ENCODE peak calls at places on chromosomes 12 and 14, in eight cellular contexts. X is NCI-H345; P is HS-5; S is hippocampal formation; H is stimulated activated CD4-positive, alpha-beta T cell treated with anti-CD3 and anti-CD28 coated beads, TNF-alpha, amount 100 ng/mL, for 1 hour; Y is activated effector memory CD4-positive, alpha-beta T cell treated with Interleukin-2 at 50 U/mL for 16 hours; B is activated T-cell treated with anti-CD3 and anti-CD28 coated beads, Interleukin-2, amount 50 U/mL, for 4 hours; Q is hypothalamus. M is an unnamed sample.

GRCh38 chr12:28189774-28190320 is 409 bp upstream of the CCDC91 start:
- DNase-seq in X (no peak), P (no peak), S (no peak), H (no peak), Y (peak; percentile 1), B (no peak), Q (no peak), M (no peak)

GRCh38 chr12:120262852-120263724 is 2.4 kb downstream of the PXN start:
- DNase-seq in X (no peak), P (no peak), S (no peak), H (no peak), Y (no peak), B (no peak), Q (no peak), M (no peak)

GRCh38 chr14:22391908-22392307 is 197.1 kb downstream of the DAD1 start:
- DNase-seq in X (no peak), P (no peak), S (peak; percentile 52), H (no peak), Y (no peak), B (no peak), Q (no peak), M (peak; percentile 34)

GRCh38 chr14:103710771-103711392 is 4.4 kb downstream of the XRCC3 start:
- DNase-seq in X (no peak), P (no peak), S (no peak), H (no peak), Y (no peak), B (no peak), Q (no peak), M (no peak)

GRCh38 chr12:108691995-108692808 is 39.1 kb downstream of the CORO1C start:
- DNase-seq in X (peak; percentile 93), P (no peak), S (no peak), H (no peak), Y (no peak), B (no peak), Q (peak; percentile 61), M (peak; percentile 90)

GRCh38 chr14:35986219-35986573 is 160.1 kb downstream of the BRMS1L start:
- DNase-seq in X (no peak), P (no peak), S (no peak), H (no peak), Y (no peak), B (no peak), Q (no peak), M (no peak)

GRCh38 chr14:82951171-82951570 is 1417.5 kb upstream of the SEL1L start:
- DNase-seq in X (no peak), P (no peak), S (no peak), H (no peak), Y (no peak), B (no peak), Q (no peak), M (no peak)

GRCh38 chr12:124741211-124741610 is 122.5 kb downstream of the SCARB1 start:
- DNase-seq in X (no peak), P (no peak), S (no peak), H (no peak), Y (no peak), B (no peak), Q (no peak), M (no peak)

GRCh38 chr12:120669055-120669828 is 17.7 kb upstream of the MLEC start:
- DNase-seq in X (no peak), P (no peak), S (no peak), H (no peak), Y (no peak), B (no peak), Q (no peak), M (no peak)

GRCh38 chr12:47091009-47091408 is 11.2 kb upstream of the AMIGO2 start:
- DNase-seq in X (no peak), P (no peak), S (no peak), H (no peak), Y (no peak), B (no peak), Q (no peak), M (no peak)

GRCh38 chr12:121942145-121942718 is 23.8 kb downstream of the CFAP251 start:
- DNase-seq in X (no peak), P (no peak), S (no peak), H (no peak), Y (no peak), B (no peak), Q (no peak), M (no peak)

GRCh38 chr14:100339757-100340453 is 16.8 kb downstream of the SLC25A47 start:
- DNase-seq in X (no peak), P (no peak), S (no peak), H (no peak), Y (no peak), B (no peak), Q (no peak), M (no peak)

GRCh38 chr14:105629886-105630215 is 103.5 kb downstream of the TMEM121 start:
- DNase-seq in X (no peak), P (no peak), S (no peak), H (no peak), Y (no peak), B (no peak), Q (no peak), M (no peak)

GRCh38 chr14:104680056-104680805 is 9.2 kb upstream of the INF2 start:
- DNase-seq in X (no peak), P (peak; percentile 49), S (no peak), H (no peak), Y (no peak), B (no peak), Q (no peak), M (peak; percentile 31)

GRCh38 chr12:88896958-88897357 is 316.7 kb upstream of the KITLG start:
- DNase-seq in X (no peak), P (peak; percentile 87), S (no peak), H (no peak), Y (no peak), B (no peak), Q (no peak), M (no peak)

GRCh38 chr14:89165189-89165809 is 251.7 kb downstream of the FOXN3 start:
- DNase-seq in X (no peak), P (no peak), S (peak; percentile 21), H (no peak), Y (no peak), B (no peak), Q (no peak), M (no peak)

GRCh38 chr14:65290830-65291229 is 121.7 kb upstream of the FUT8 start:
- DNase-seq in X (no peak), P (peak; percentile 97), S (no peak), H (no peak), Y (no peak), B (no peak), Q (no peak), M (no peak)

GRCh38 chr12:2054091-2055018 is 1.6 kb downstream of the CACNA1C start:
- DNase-seq in X (peak; percentile 27), P (no peak), S (no peak), H (no peak), Y (no peak), B (no peak), Q (no peak), M (no peak)

GRCh38 chr14:105857816-105858675 is 331.7 kb downstream of the TMEM121 start:
- DNase-seq in X (no peak), P (no peak), S (no peak), H (no peak), Y (no peak), B (peak; percentile 4), Q (no peak), M (no peak)

GRCh38 chr12:53952335-53952694 is 2.4 kb upstream of the HOXC12 start:
- DNase-seq in X (no peak), P (no peak), S (no peak), H (no peak), Y (no peak), B (no peak), Q (no peak), M (no peak)

GRCh38 chr14:64841121-64841611 is 38.5 kb downstream of the SPTB start:
- DNase-seq in X (no peak), P (peak; percentile 13), S (no peak), H (no peak), Y (no peak), B (no peak), Q (no peak), M (no peak)

GRCh38 chr14:50000215-50001145 is 107.6 kb downstream of the ARF6 start:
- DNase-seq in X (peak; percentile 17), P (peak; percentile 78), S (no peak), H (peak; percentile 59), Y (peak; percentile 72), B (peak; percentile 76), Q (no peak), M (no peak)

GRCh38 chr12:130131025-130131424 is 31.2 kb upstream of the FZD10 start:
- DNase-seq in X (no peak), P (no peak), S (no peak), H (no peak), Y (no peak), B (no peak), Q (no peak), M (no peak)

GRCh38 chr12:2341051-2341751 is 288.4 kb downstream of the CACNA1C start:
- DNase-seq in X (no peak), P (no peak), S (no peak), H (no peak), Y (no peak), B (no peak), Q (no peak), M (no peak)

GRCh38 chr14:93091666-93092065 is 24.1 kb downstream of the ITPK1 start:
- DNase-seq in X (no peak), P (no peak), S (no peak), H (no peak), Y (no peak), B (no peak), Q (no peak), M (no peak)

GRCh38 chr12:45112306-45112705 is 61.4 kb upstream of the DBX2 start:
- DNase-seq in X (no peak), P (no peak), S (no peak), H (no peak), Y (no peak), B (no peak), Q (no peak), M (no peak)

GRCh38 chr14:77142289-77142814 is 761 bp upstream of the ZDHHC22 start:
- DNase-seq in X (no peak), P (no peak), S (no peak), H (no peak), Y (no peak), B (no peak), Q (no peak), M (no peak)

GRCh38 chr12:47396902-47397663 is 308.7 kb downstream of the RPAP3 start:
- DNase-seq in X (no peak), P (no peak), S (no peak), H (no peak), Y (no peak), B (no peak), Q (no peak), M (no peak)

GRCh38 chr12:54413284-54414190 is 5.5 kb downstream of the ITGA5 start:
- DNase-seq in X (no peak), P (no peak), S (no peak), H (peak; percentile 75), Y (peak; percentile 77), B (peak; percentile 63), Q (no peak), M (no peak)

GRCh38 chr12:22729898-22730443 is 105.0 kb downstream of the ETNK1 start:
- DNase-seq in X (no peak), P (peak; percentile 89), S (no peak), H (no peak), Y (no peak), B (no peak), Q (no peak), M (no peak)

GRCh38 chr12:113191236-113191635 is 5.7 kb downstream of the RITA1 start:
- DNase-seq in X (no peak), P (no peak), S (no peak), H (no peak), Y (no peak), B (no peak), Q (no peak), M (no peak)

GRCh38 chr12:57621497-57622292 is 10.5 kb downstream of the ARHGEF25 start:
- DNase-seq in X (peak; percentile 56), P (no peak), S (peak; percentile 24), H (no peak), Y (peak; percentile 29), B (peak; percentile 56), Q (no peak), M (peak; percentile 33)

GRCh38 chr12:48882325-48882687 is 16.6 kb upstream of the RND1 start:
- DNase-seq in X (no peak), P (no peak), S (no peak), H (no peak), Y (no peak), B (no peak), Q (no peak), M (no peak)

GRCh38 chr12:129213551-129213950 is 360.3 kb downstream of the GLT1D1 start:
- DNase-seq in X (no peak), P (no peak), S (no peak), H (no peak), Y (no peak), B (no peak), Q (no peak), M (no peak)